ENCODE peak calls at places on chromosomes 3 and 15, in seven cellular contexts. A is cardiac muscle cell, C is A549, P is body of pancreas, F is SJSA1, E is prostate gland, N is left lung. V is an unnamed sample.

GRCh38 chr3:46471371-46471914 is 6.7 kb upstream of the LTF start:
- DNase-seq in F (no peak), P (no peak), A (no peak), N (no peak), E (no peak), C (no peak), V (no peak)

GRCh38 chr3:112561693-112562529 is at the start of the genes ATG3 and SLC35A5:
- DNase-seq in C (peak; percentile 98), N (peak; percentile 99), F (peak; percentile 99), P (peak; percentile 98), A (peak; percentile 99), E (peak; percentile 98), V (peak; percentile 99)

GRCh38 chr3:155809181-155809580 is 3.1 kb upstream of the C3orf33 start:
- DNase-seq in C (no peak), N (no peak), A (no peak), P (no peak), E (no peak), F (no peak), V (no peak)

GRCh38 chr15:57789225-57789624 is 82.7 kb downstream of the POLR2M start:
- DNase-seq in P (no peak), E (no peak), F (no peak), C (no peak), N (no peak), A (peak; percentile 61), V (no peak)

GRCh38 chr3:66400381-66401156 is 100.3 kb downstream of the LRIG1 start:
- DNase-seq in N (peak; percentile 33), A (no peak), E (no peak), C (no peak), F (no peak), P (peak; percentile 43), V (no peak)

GRCh38 chr3:30510596-30510995 is 95.8 kb upstream of the TGFBR2 start:
- DNase-seq in C (no peak), F (no peak), E (no peak), P (no peak), N (no peak), A (no peak), V (no peak)

GRCh38 chr3:42277676-42278075 is 11.7 kb upstream of the CCK start:
- DNase-seq in F (no peak), E (no peak), P (no peak), C (no peak), N (no peak), A (no peak), V (no peak)

GRCh38 chr15:38128389-38128788 is 124.2 kb upstream of the SPRED1 start:
- DNase-seq in C (no peak), N (no peak), A (peak; percentile 77), E (no peak), F (no peak), P (no peak), V (no peak)

GRCh38 chr3:196611761-196612483 is 27.6 kb upstream of the NRROS start:
- DNase-seq in F (no peak), E (no peak), P (no peak), N (no peak), A (peak; percentile 24), C (no peak), V (peak; percentile 20)

GRCh38 chr3:31568649-31569048 is 35.9 kb downstream of the STT3B start:
- DNase-seq in F (no peak), E (no peak), N (no peak), A (no peak), C (no peak), P (no peak), V (no peak)
- H3K4me1 ChIP-seq in F (no peaks in the 10 kb centered on the region), E (no peaks in the 10 kb centered on the region), N (no peaks in the 10 kb centered on the region), A (peaks cover 14% of the 10 kb centered on the region), C (peaks cover 13% of the 10 kb centered on the region), P (peaks cover 45% of the 10 kb centered on the region), V (peaks cover 32% of the 10 kb centered on the region)

DNA sequence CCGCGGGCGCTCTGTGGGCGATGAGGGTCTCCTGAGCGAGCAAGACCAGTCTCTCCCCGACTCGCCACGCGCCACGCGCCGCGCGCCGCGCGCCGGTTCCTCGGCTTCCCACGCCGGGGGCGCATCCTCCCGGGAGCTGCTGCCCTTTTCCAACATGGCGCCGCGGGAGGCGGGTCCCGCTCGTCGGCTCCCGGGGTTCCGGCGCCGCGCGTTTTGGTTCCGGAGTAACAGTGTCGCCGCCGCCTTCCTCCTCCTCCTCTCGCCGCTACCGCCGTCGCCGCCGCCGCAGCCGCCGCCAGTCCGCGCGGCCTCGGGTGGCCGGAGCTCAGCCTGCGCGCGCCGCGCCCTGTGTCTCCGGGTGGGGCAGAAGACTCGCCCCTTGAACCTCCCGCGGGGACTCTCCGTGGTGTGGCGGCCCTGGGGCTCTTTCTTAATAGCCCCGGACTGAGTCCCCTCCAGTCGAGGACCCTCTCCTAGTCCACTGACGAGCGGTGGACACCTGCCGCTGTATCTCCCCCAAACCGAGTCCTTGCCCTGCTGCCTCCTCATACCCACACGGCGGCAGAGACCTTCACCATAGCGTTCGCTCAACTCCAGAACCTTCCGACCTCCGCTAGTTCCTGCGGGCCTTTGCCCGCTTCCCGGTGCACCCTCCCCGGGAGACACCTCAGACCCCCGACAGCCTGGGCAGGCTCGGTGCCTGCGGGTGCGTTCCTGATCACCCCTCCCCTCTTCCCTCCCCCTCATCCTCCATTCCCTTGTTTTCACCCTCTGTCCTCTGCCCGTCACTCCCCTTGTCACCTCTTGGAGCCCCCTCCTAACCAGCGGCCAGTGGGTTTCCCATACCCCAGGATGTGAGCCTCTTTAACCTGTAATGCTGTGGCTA is at the start of gene MAP2K5:
- DNase-seq in P (peak; percentile 89), A (peak; percentile 77), E (peak; percentile 81), F (peak; percentile 77), N (peak; percentile 98), C (peak; percentile 77), V (peak; percentile 77)
- H3K27ac ChIP-seq in P (peak within 1 kb of the TSS; percentile 68), A (peak within 1 kb of the TSS; percentile 11), E (peak within 1 kb of the TSS; percentile 75), F (peak within 1 kb of the TSS; percentile 64), N (peak within 1 kb of the TSS; percentile 83), C (peak within 1 kb of the TSS; percentile 91), V (peak within 1 kb of the TSS; percentile 78)

GRCh38 chr15:92892201-92892555 is 7.9 kb upstream of the CHD2 start:
- DNase-seq in A (no peak), P (no peak), C (no peak), E (no peak), N (no peak), F (no peak), V (no peak)
- H3K4me1 ChIP-seq in A (peaks cover 25% of the 10 kb centered on the region), P (peaks cover 57% of the 10 kb centered on the region), C (peaks cover 70% of the 10 kb centered on the region), E (no peaks in the 10 kb centered on the region), N (peaks cover 19% of the 10 kb centered on the region), F (no peaks in the 10 kb centered on the region), V (peaks cover 69% of the 10 kb centered on the region)

DNA sequence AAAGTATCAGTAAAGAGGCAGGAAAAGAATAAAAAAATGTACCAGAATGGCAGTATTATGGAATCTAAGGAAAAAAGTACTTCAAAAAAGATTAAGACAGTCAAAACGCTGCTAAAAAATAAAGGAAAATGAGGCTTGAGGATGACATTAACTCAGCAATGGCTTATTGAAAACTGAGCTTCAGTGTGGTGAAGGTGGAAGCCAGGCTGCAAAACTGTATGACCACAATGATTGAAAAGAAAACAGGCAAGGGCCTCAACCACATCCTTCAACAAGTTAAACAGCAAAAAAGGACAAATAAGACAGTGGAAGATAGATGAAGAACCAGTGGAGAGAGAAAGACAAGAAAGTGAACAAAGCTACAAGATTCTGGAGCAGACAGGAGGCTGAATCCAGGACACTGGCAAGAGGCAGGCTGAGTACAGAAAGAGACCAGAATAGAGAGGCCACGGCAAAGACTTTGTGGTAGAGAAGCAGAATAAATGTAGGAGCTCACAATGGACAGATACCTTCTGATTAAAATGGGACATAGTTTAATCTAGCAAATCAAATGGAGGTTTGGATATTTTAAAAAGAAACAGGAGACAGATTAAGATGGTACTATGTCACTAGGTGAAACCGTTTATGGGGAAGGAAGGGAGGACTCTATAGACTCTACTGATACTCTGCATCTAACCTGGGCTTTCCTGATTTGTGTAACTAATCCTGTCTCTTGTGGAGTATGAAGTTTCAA is 86.1 kb downstream of the TJP1 start:
- DNase-seq in P (no peak), E (no peak), A (no peak), C (no peak), N (no peak), F (peak; percentile 48), V (no peak)
- H3K27ac ChIP-seq in P (peak overlapping the region; percentile 68), E (no peak overlapping the region), A (peak overlapping the region; percentile 85), C (peak overlapping the region; percentile 94), N (no peak overlapping the region), F (peak overlapping the region; percentile 73), V (no peak overlapping the region)

DNA sequence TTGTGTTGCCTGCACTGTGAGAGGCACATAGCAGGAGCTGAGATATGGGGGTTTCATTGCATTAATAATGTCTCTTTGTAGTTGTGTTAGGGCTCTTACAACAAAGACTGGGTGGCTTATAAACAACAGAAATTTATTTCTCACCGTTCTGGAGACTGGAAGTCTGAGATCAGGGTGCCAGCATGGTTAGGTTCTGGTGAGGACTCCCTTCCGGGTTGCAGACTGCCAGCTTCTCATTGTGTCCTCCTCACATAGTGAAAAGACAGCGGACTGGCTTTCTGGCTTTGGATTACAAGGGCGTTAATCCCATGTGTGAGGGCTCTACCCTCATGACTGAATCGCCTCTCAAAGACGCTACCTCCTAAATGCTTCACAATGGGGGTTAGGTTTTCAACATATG is 20.6 kb downstream of the TMEM108 start:
- DNase-seq in C (no peak), F (no peak), N (no peak), P (no peak), E (no peak), A (no peak), V (no peak)
- H3K4me1 ChIP-seq in C (no peaks in the 10 kb centered on the region), F (no peaks in the 10 kb centered on the region), N (no peaks in the 10 kb centered on the region), P (peaks cover 8% of the 10 kb centered on the region), E (no peaks in the 10 kb centered on the region), A (no peaks in the 10 kb centered on the region), V (no peaks in the 10 kb centered on the region)

GRCh38 chr15:50471072-50471471 is 46.9 kb downstream of the USP8 start:
- DNase-seq in C (no peak), A (no peak), N (no peak), P (no peak), F (no peak), E (no peak), V (no peak)
- H3K27ac ChIP-seq in C (no peak overlapping the region), A (no peak overlapping the region), N (no peak overlapping the region), P (no peak overlapping the region), F (no peak overlapping the region), E (no peak overlapping the region), V (no peak overlapping the region)

V was measured in naive thymus-derived CD4-positive, alpha-beta T cell.